ENCODE peak calls at places on chromosomes 6 and 20, in nine cellular contexts. B, W, S, A, N, J, H, U and G are unnamed samples.

GRCh38 chr6:126033696-126034095 is 47.4 kb downstream of the TRMT11 start:
- DNase-seq in H (peak; percentile 23), U (peak; percentile 68), A (peak; percentile 56), J (no peak), N (peak; percentile 8), S (no peak), W (peak; percentile 27), B (no peak), G (peak; percentile 29)

GRCh38 chr6:124964084-124964763 is 2.0 kb downstream of the RNF217 start:
- DNase-seq in N (peak; percentile 68), A (no peak), W (no peak), U (peak; percentile 80), S (no peak), H (no peak), B (no peak), J (peak; percentile 68), G (no peak)

GRCh38 chr6:85405175-85405852 is 44.6 kb upstream of the NT5E start:
- DNase-seq in N (no peak), U (peak; percentile 98), J (no peak), B (no peak), S (no peak), A (no peak), W (no peak), H (no peak), G (no peak)

GRCh38 chr20:63775096-63775978 is 35.8 kb downstream of the SLC2A4RG start:
- DNase-seq in U (no peak), J (peak; percentile 60), W (no peak), A (no peak), S (no peak), N (peak; percentile 65), H (no peak), B (no peak), G (peak; percentile 58)

GRCh38 chr20:33518071-33518470 is 28.2 kb downstream of the CBFA2T2 start:
- DNase-seq in W (no peak), B (no peak), J (no peak), S (no peak), A (no peak), N (no peak), U (no peak), H (no peak), G (no peak)

GRCh38 chr20:43721097-43721428 is 5.7 kb downstream of the GTSF1L start:
- DNase-seq in U (no peak), W (no peak), S (no peak), N (no peak), B (no peak), A (no peak), H (no peak), J (no peak), G (no peak)

GRCh38 chr6:19578489-19578888 is 258.7 kb upstream of the ID4 start:
- DNase-seq in S (no peak), J (no peak), N (no peak), U (no peak), B (no peak), H (no peak), A (no peak), W (no peak), G (no peak)

GRCh38 chr6:118768904-118769325 is 117.5 kb upstream of the CEP85L start:
- DNase-seq in H (peak; percentile 89), J (no peak), B (peak; percentile 51), S (no peak), W (peak; percentile 29), U (no peak), N (no peak), A (no peak), G (no peak)

GRCh38 chr6:30411515-30412207 is 66.7 kb downstream of the RPP21 start:
- DNase-seq in U (peak; percentile 52), H (peak; percentile 59), J (peak; percentile 19), A (peak; percentile 32), S (no peak), W (peak; percentile 16), N (no peak), B (peak; percentile 52), G (peak; percentile 45)

GRCh38 chr20:47392721-47393073 is 36.2 kb upstream of the ZMYND8 start:
- DNase-seq in U (no peak), S (no peak), B (no peak), N (no peak), A (no peak), J (no peak), H (no peak), W (no peak), G (peak; percentile 3)

GRCh38 chr20:64069614-64070243 is 6.7 kb downstream of the TCEA2 start:
- DNase-seq in J (no peak), A (no peak), B (no peak), S (no peak), N (no peak), H (peak; percentile 31), U (peak; percentile 62), W (no peak), G (no peak)

GRCh38 chr6:39952170-39952569 is 17.9 kb upstream of the MOCS1 start:
- DNase-seq in H (no peak), N (no peak), J (no peak), S (no peak), A (no peak), W (no peak), B (no peak), U (no peak), G (no peak)

GRCh38 chr6:47665112-47665511 is 33.3 kb upstream of the ADGRF4 start:
- DNase-seq in W (no peak), S (no peak), U (no peak), J (no peak), H (no peak), B (no peak), A (no peak), N (no peak), G (no peak)

GRCh38 chr6:36350681-36351091 is 14.0 kb upstream of the BNIP5 start:
- DNase-seq in W (no peak), S (no peak), U (no peak), A (no peak), J (peak; percentile 81), N (peak; percentile 78), B (no peak), H (no peak), G (peak; percentile 66)

GRCh38 chr20:40741507-40742106 is 52.6 kb upstream of the MAFB start:
- DNase-seq in S (no peak), N (no peak), B (no peak), H (peak; percentile 57), W (peak; percentile 13), A (peak; percentile 27), U (peak; percentile 57), J (no peak), G (no peak)

GRCh38 chr20:60065741-60066437 is 107.7 kb downstream of the CDH26 start:
- DNase-seq in N (no peak), J (no peak), A (no peak), W (no peak), H (no peak), S (no peak), U (no peak), B (no peak), G (no peak)

GRCh38 chr6:35139924-35140524 is 1.1 kb downstream of the TCP11 start:
- DNase-seq in H (peak; percentile 62), J (peak; percentile 57), A (peak; percentile 55), N (peak; percentile 53), S (no peak), B (peak; percentile 41), U (peak; percentile 64), W (peak; percentile 24), G (peak; percentile 55)
- H3K4me3 ChIP-seq in H (no peak overlapping the region), J (no peak overlapping the region), A (no peak overlapping the region), N (no peak overlapping the region), S (no peak overlapping the region), B (no peak overlapping the region), U (no peak overlapping the region), W (no peak overlapping the region), G (no peak overlapping the region)

DNA sequence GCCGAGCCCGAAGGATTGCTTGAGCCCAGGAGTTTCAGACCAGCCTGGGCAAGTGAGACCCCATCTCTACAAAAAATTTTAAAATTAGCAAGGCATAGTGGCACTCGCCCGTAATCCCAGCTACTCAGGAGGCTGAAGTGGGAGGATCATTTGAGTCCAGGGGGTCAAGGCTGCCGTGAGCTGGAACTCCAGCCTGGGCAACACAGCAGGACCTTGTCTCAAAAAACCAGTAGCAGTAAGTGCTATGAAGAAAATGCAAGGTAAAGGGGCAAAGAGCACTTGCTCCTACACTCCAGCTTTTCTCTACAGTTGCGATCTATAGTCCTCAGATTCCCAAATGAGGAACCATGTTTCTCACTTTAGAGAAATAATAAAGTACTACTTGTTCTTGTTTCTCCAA is 1.8 kb upstream of the DDX39B start:
- DNase-seq in W (no peak), B (no peak), J (no peak), N (no peak), U (no peak), S (no peak), H (no peak), A (no peak), G (no peak)
- H3K4me1 ChIP-seq in W (peaks cover 25% of the 10 kb centered on the region), B (peaks cover 49% of the 10 kb centered on the region), J (peaks cover 6% of the 10 kb centered on the region), N (peaks cover 17% of the 10 kb centered on the region), U (peaks cover 59% of the 10 kb centered on the region), S (peaks cover 33% of the 10 kb centered on the region), H (peaks cover 27% of the 10 kb centered on the region), A (peaks cover 49% of the 10 kb centered on the region), G (peaks cover 9% of the 10 kb centered on the region)

GRCh38 chr6:3871511-3871910 is 22.3 kb downstream of the FAM50B start:
- DNase-seq in W (no peak), B (no peak), H (no peak), N (no peak), S (no peak), U (peak; percentile 66), A (no peak), J (no peak), G (no peak)

GRCh38 chr6:3872370-3872854 is 23.2 kb downstream of the FAM50B start:
- DNase-seq in N (no peak), J (no peak), U (peak; percentile 46), B (no peak), A (no peak), W (no peak), H (no peak), S (no peak), G (no peak)

GRCh38 chr6:3873051-3873450 is 23.9 kb downstream of the FAM50B start:
- DNase-seq in W (no peak), A (no peak), S (no peak), B (no peak), N (no peak), H (no peak), J (no peak), U (no peak), G (no peak)

GRCh38 chr6:3870528-3870925 is 21.4 kb downstream of the FAM50B start:
- DNase-seq in S (no peak), J (no peak), B (no peak), N (no peak), U (no peak), A (no peak), H (no peak), W (no peak), G (no peak)

GRCh38 chr6:3871939-3872338 is 22.8 kb downstream of the FAM50B start:
- DNase-seq in A (no peak), S (no peak), W (no peak), J (no peak), N (no peak), H (no peak), U (no peak), B (no peak), G (no peak)
- H3K27ac ChIP-seq in A (no peak overlapping the region), S (no peak overlapping the region), W (no peak overlapping the region), J (no peak overlapping the region), N (no peak overlapping the region), H (no peak overlapping the region), U (peak overlapping the region; percentile 79), B (no peak overlapping the region), G (no peak overlapping the region)

DNA sequence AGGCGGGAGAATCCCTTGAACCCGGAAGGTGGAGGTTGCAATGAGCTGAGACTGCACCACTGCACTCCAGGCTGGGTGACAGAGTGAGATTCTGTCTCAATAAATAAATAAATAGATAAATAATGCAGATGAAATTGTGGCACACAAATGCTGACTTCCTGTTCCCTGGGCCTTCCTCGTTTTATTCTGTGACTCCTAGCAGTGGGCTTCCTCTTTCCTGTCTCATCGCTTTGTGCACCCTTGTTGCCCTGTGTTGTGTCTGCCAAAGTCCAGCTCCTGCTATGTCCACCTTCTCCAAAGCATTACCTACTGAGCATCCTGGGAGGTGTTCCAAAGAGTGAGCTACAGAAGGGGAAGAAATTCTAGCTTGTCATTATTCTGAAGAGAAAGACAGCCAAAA is 100.2 kb upstream of the TIAM2 start:
- DNase-seq in N (no peak), U (no peak), S (no peak), A (no peak), J (no peak), W (no peak), H (no peak), B (no peak), G (no peak)
- H3K4me3 ChIP-seq in N (no peak overlapping the region), U (no peak overlapping the region), S (no peak overlapping the region), A (no peak overlapping the region), J (no peak overlapping the region), W (no peak overlapping the region), H (no peak overlapping the region), B (no peak overlapping the region), G (no peak overlapping the region)